ENCODE peak calls at places on chromosomes 4 and X, in nine cellular contexts. K is RWPE1, J is RKO, E is mesothelial cell of epicardium, V is midbrain, W is AG04450, C is amniotic stem cell, Q is endodermal cell, F is lower lobe of right lung. Y is an unnamed sample.

GRCh38 chrX:12309040-12309732 is 170.9 kb downstream of the FRMPD4 start:
- DNase-seq in K (no peak), E (no peak), Q (no peak), C (no peak), V (no peak), W (no peak), J (no peak), F (no peak), Y (no peak)

GRCh38 chr4:169024762-169025161 is 14.7 kb upstream of the CBR4 start:
- DNase-seq in E (no peak), F (no peak), C (peak; percentile 12), Q (no peak), J (peak; percentile 58), K (peak; percentile 57), V (peak; percentile 56), W (peak; percentile 11), Y (no peak)

GRCh38 chr4:1465173-1466033 is 59.2 kb upstream of the NKX1-1 start:
- DNase-seq in V (no peak), K (no peak), J (no peak), W (no peak), C (no peak), E (no peak), F (no peak), Q (no peak), Y (no peak)

GRCh38 chrX:55342533-55343501 is 78.1 kb upstream of the PAGE3 start:
- DNase-seq in W (no peak), C (no peak), Q (peak; percentile 73), V (peak; percentile 7), E (no peak), K (peak; percentile 13), F (no peak), J (peak; percentile 34), Y (peak; percentile 14)

GRCh38 chr4:129218897-129219296 is 122.9 kb downstream of the C4orf33 start:
- DNase-seq in Q (no peak), W (no peak), E (no peak), C (no peak), K (no peak), V (no peak), J (no peak), F (no peak), Y (no peak)

GRCh38 chr4:137421796-137422195 is 110.5 kb downstream of the PCDH18 start:
- DNase-seq in W (no peak), E (no peak), F (no peak), Q (no peak), V (no peak), C (no peak), J (no peak), K (no peak), Y (no peak)

GRCh38 chr4:73589887-73590801 is 30.1 kb downstream of the RASSF6 start:
- DNase-seq in C (no peak), K (no peak), F (no peak), E (no peak), J (no peak), W (no peak), Q (no peak), V (no peak), Y (no peak)

GRCh38 chrX:13215729-13216128 is 104.1 kb downstream of the ATXN3L start:
- DNase-seq in Q (no peak), E (no peak), F (no peak), J (no peak), W (peak; percentile 7), K (no peak), V (no peak), C (peak; percentile 2), Y (no peak)

GRCh38 chr4:169030575-169030982 is 20.5 kb upstream of the CBR4 start:
- DNase-seq in E (no peak), J (no peak), V (no peak), F (no peak), Q (no peak), K (no peak), C (no peak), W (no peak), Y (no peak)

Y was measured in epithelial cell of prostate.